ENCODE peak calls at places on chromosomes 7 and 10, in nine cellular contexts. E is Panc1, Q is endothelial cell, I is IMR-90, M is omental fat pad, H is endodermal cell, G is upper lobe of right lung, O is H9, J is dorsolateral prefrontal cortex. V is an unnamed sample.

GRCh38 chr7:30595461-30596042 is 874 bp downstream of the GARS1 start:
- DNase-seq in E (no peak), Q (no peak), I (no peak), M (no peak), H (no peak), G (no peak), O (no peak), J (no peak), V (no peak)

GRCh38 chr7:40843338-40844026 is 708.7 kb downstream of the SUGCT start:
- DNase-seq in E (no peak), Q (no peak), I (peak; percentile 45), M (no peak), H (no peak), G (no peak), O (no peak), J (no peak), V (no peak)

GRCh38 chr7:23072043-23072442 is 33.5 kb upstream of the KLHL7 start:
- DNase-seq in E (no peak), Q (no peak), I (peak; percentile 28), M (no peak), H (no peak), G (no peak), O (no peak), J (no peak), V (peak; percentile 12)

GRCh38 chr10:77104459-77104980 is 533.1 kb downstream of the KCNMA1 start:
- DNase-seq in E (no peak), Q (no peak), I (peak; percentile 97), M (no peak), H (no peak), G (no peak), O (no peak), J (no peak), V (no peak)

GRCh38 chr7:75596727-75597614 is 104.9 kb downstream of the SPDYE5 start:
- DNase-seq in E (no peak), Q (no peak), I (peak; percentile 53), M (no peak), H (no peak), G (no peak), O (no peak), J (no peak), V (no peak)

GRCh38 chr10:130801276-130801675 is 510.2 kb downstream of the TCERG1L start:
- DNase-seq in E (no peak), Q (no peak), I (no peak), M (no peak), H (no peak), G (peak; percentile 55), O (no peak), J (no peak), V (no peak)

GRCh38 chr7:10156972-10157371 is 816.7 kb upstream of the PHF14 start:
- DNase-seq in E (no peak), Q (peak; percentile 18), I (no peak), M (no peak), H (no peak), G (no peak), O (no peak), J (no peak), V (no peak)

GRCh38 chr10:16478801-16479200 is 42.0 kb downstream of the PTER start:
- DNase-seq in E (no peak), Q (no peak), I (no peak), M (no peak), H (no peak), G (no peak), O (no peak), J (no peak), V (no peak)

GRCh38 chr7:83957333-83957732 is 237.3 kb downstream of the SEMA3A start:
- DNase-seq in E (no peak), Q (no peak), I (peak; percentile 7), M (no peak), H (no peak), G (no peak), O (no peak), J (no peak), V (no peak)

GRCh38 chr10:11320809-11321520 is 290.5 kb downstream of the USP6NL start:
- DNase-seq in E (no peak), Q (no peak), I (no peak), M (no peak), H (no peak), G (no peak), O (no peak), J (no peak), V (no peak)

GRCh38 chr7:77734590-77735421 is 38.5 kb downstream of the RSBN1L start:
- DNase-seq in E (no peak), Q (no peak), I (no peak), M (no peak), H (no peak), G (no peak), O (no peak), J (no peak), V (peak; percentile 10)

GRCh38 chr7:134645935-134646334 is 718 bp upstream of the BPGM start:
- DNase-seq in E (no peak), Q (no peak), I (peak; percentile 65), M (no peak), H (no peak), G (no peak), O (no peak), J (no peak), V (peak; percentile 46)
- TF ChIP-seq CTCF in E (no peak), Q (no peak), I (no peak), M (no peak), H (no peak), G (no peak), O (no peak), J (no peak), V (no peak)

GRCh38 chr7:91632948-91633519 is 247.5 kb downstream of the MTERF1 start:
- DNase-seq in E (no peak), Q (no peak), I (no peak), M (no peak), H (no peak), G (no peak), O (no peak), J (no peak), V (no peak)
- TF ChIP-seq CTCF in E (no peak), Q (no peak), I (no peak), M (no peak), H (no peak), G (no peak), O (no peak), J (no peak), V (no peak)

GRCh38 chr7:21981524-21981923 is 35.8 kb upstream of the CDCA7L start:
- DNase-seq in E (no peak), Q (no peak), I (no peak), M (no peak), H (no peak), G (no peak), O (no peak), J (no peak), V (no peak)
- TF ChIP-seq CTCF in E (peak; percentile 9), Q (no peak), I (no peak), M (no peak), H (peak; percentile 25), G (no peak), O (no peak), J (no peak), V (no peak)

GRCh38 chr7:11638026-11638774 is 193.8 kb downstream of the THSD7A start:
- DNase-seq in E (no peak), Q (no peak), I (no peak), M (no peak), H (no peak), G (no peak), O (no peak), J (no peak), V (no peak)

GRCh38 chr7:11648104-11648503 is 183.9 kb downstream of the THSD7A start:
- DNase-seq in E (no peak), Q (no peak), I (no peak), M (no peak), H (no peak), G (no peak), O (no peak), J (no peak), V (no peak)

GRCh38 chr7:11642841-11643240 is 189.2 kb downstream of the THSD7A start:
- DNase-seq in E (no peak), Q (no peak), I (no peak), M (no peak), H (no peak), G (no peak), O (no peak), J (no peak), V (no peak)
- TF ChIP-seq CTCF in E (no peak), Q (no peak), I (no peak), M (no peak), H (no peak), G (no peak), O (no peak), J (no peak), V (no peak)

V was measured in cardiac muscle cell.